ENCODE peak calls at places on chromosomes 3 and 15, in six cellular contexts. Z is NCI-H524, E is left ventricle myocardium inferior, J is heart left ventricle, A is ascending aorta, W is activated T-cell treated with anti-CD3 and anti-CD28 coated beads for 24 hours. X is an unnamed sample.

GRCh38 chr15:41939986-41940385 is 32.4 kb downstream of the EHD4 start:
- DNase-seq in W (no peak), J (no peak), E (no peak), A (no peak), Z (no peak), X (no peak)

GRCh38 chr3:57972421-57973111 is 35.7 kb upstream of the FLNB start:
- DNase-seq in Z (no peak), A (no peak), W (no peak), E (no peak), J (no peak), X (no peak)

GRCh38 chr3:141413387-141414140 is 45.3 kb downstream of the ZBTB38 start:
- DNase-seq in J (no peak), Z (no peak), E (no peak), W (no peak), A (no peak), X (no peak)

GRCh38 chr15:42104095-42104891 is 9.9 kb upstream of the PLA2G4D start:
- DNase-seq in E (no peak), A (no peak), W (no peak), Z (no peak), J (no peak), X (no peak)

GRCh38 chr15:60583946-60584345 is 105.0 kb upstream of the ICE2 start:
- DNase-seq in A (no peak), W (no peak), Z (peak), E (no peak), J (no peak), X (no peak)

GRCh38 chr3:195802261-195802701 is 9.4 kb downstream of the MUC4 start:
- DNase-seq in W (no peak), E (no peak), Z (no peak), A (no peak), J (no peak), X (no peak)

GRCh38 chr15:60017538-60018199 is 13.6 kb downstream of the FOXB1 start:
- DNase-seq in J (no peak), A (no peak), E (no peak), Z (no peak), W (no peak), X (no peak)

GRCh38 chr3:175357758-175358157 is 498.6 kb downstream of the NAALADL2 start:
- DNase-seq in W (no peak), J (no peak), E (no peak), Z (no peak), A (no peak), X (no peak)

GRCh38 chr3:177835008-177835407 is 637.7 kb upstream of the TBL1XR1 start:
- DNase-seq in E (no peak), A (no peak), W (no peak), Z (no peak), J (no peak), X (peak)

GRCh38 chr15:82936966-82937647 is 15.4 kb downstream of the HOMER2 start:
- DNase-seq in A (no peak), Z (no peak), J (no peak), W (no peak), E (no peak), X (no peak)

GRCh38 chr3:21722768-21723167 is 28.2 kb downstream of the ZNF385D start:
- DNase-seq in A (no peak), Z (no peak), W (no peak), E (no peak), J (no peak), X (no peak)

GRCh38 chr3:126917232-126917804 is 65.6 kb upstream of the PLXNA1 start:
- DNase-seq in Z (no peak), A (no peak), J (no peak), E (no peak), W (no peak), X (no peak)

GRCh38 chr3:183158552-183159006 is 4.0 kb downstream of the LAMP3 start:
- DNase-seq in A (no peak), Z (no peak), E (no peak), J (no peak), W (peak), X (no peak)

GRCh38 chr15:89749951-89750559 is 994 bp downstream of the MESP1 start:
- DNase-seq in J (no peak), Z (peak), A (no peak), E (no peak), W (no peak), X (no peak)

GRCh38 chr15:29268706-29269484 is 727 bp downstream of the NSMCE3 start:
- DNase-seq in J (peak), Z (peak), A (no peak), E (peak), W (peak), X (peak)

GRCh38 chr3:170751894-170752283 is 118.1 kb downstream of the RPL22L1 start:
- DNase-seq in E (no peak), Z (no peak), A (no peak), J (no peak), W (no peak), X (no peak)

GRCh38 chr15:39154136-39154770 is 426.6 kb upstream of the THBS1 start:
- DNase-seq in E (no peak), J (no peak), W (no peak), Z (no peak), A (no peak), X (no peak)

GRCh38 chr15:66249623-66250174 is 3.9 kb downstream of the MEGF11 start:
- DNase-seq in W (no peak), E (no peak), J (no peak), A (no peak), Z (no peak), X (no peak)

GRCh38 chr3:58588030-58588614 is 10.9 kb upstream of the FAM107A start:
- DNase-seq in E (no peak), W (no peak), J (no peak), Z (no peak), A (no peak), X (no peak)

GRCh38 chr15:33021806-33022389 is 172.6 kb downstream of the FMN1 start:
- DNase-seq in E (no peak), W (no peak), J (no peak), A (no peak), Z (peak), X (peak)

GRCh38 chr3:156716105-156716862 is 41.9 kb downstream of the TIPARP start:
- DNase-seq in A (no peak), E (no peak), W (no peak), Z (no peak), J (no peak), X (no peak)

GRCh38 chr15:101320501-101321052 is 25.5 kb upstream of the SNRPA1 start:
- DNase-seq in E (peak), W (peak), J (peak), A (peak), Z (no peak), X (no peak)

GRCh38 chr15:31606261-31606669 is 279.6 kb downstream of the KLF13 start:
- DNase-seq in Z (no peak), E (no peak), J (no peak), A (no peak), W (no peak), X (no peak)

GRCh38 chr3:128226794-128227399 is 73.6 kb downstream of the EEFSEC start:
- DNase-seq in W (no peak), Z (no peak), A (no peak), E (peak), J (no peak), X (peak)

GRCh38 chr15:60993008-60993407 is 236.1 kb downstream of the RORA start:
- DNase-seq in E (no peak), A (no peak), W (no peak), J (no peak), Z (no peak), X (no peak)

GRCh38 chr15:81071130-81071529 is 62.9 kb upstream of the CFAP161 start:
- DNase-seq in W (no peak), J (no peak), Z (no peak), E (no peak), A (no peak), X (no peak)

GRCh38 chr15:96947830-96948229 is 617.3 kb downstream of the NR2F2 start:
- DNase-seq in E (no peak), W (no peak), Z (peak), A (no peak), J (no peak), X (no peak)

GRCh38 chr15:66387176-66388056 is 704 bp downstream of the MAP2K1 start:
- DNase-seq in A (peak), E (peak), J (peak), Z (peak), W (peak), X (peak)